ENCODE peak calls at places on chromosomes 13 and 19, in four cellular contexts. E, W, A and M are unnamed samples.

GRCh38 chr19:2274937-2275535 is 6.9 kb downstream of the PEAK3 start:
- DNase-seq in W (no peak), E (peak), A (peak), M (peak)

GRCh38 chr13:101977475-101977874 is 424.4 kb downstream of the FGF14 start:
- DNase-seq in E (no peak), W (no peak), A (no peak), M (no peak)

GRCh38 chr19:48290341-48290922 is 20.6 kb downstream of the ZNF114 start:
- DNase-seq in A (no peak), W (peak), E (peak), M (no peak)

GRCh38 chr19:4539169-4539696 is 603 bp downstream of the LRG1 start:
- DNase-seq in W (no peak), A (no peak), E (no peak), M (no peak)

GRCh38 chr19:8494158-8494557 is 8.3 kb downstream of the PRAM1 start:
- DNase-seq in A (no peak), E (no peak), W (no peak), M (no peak)

GRCh38 chr19:48385461-48386087 is 5.8 kb downstream of the KDELR1 start:
- DNase-seq in E (no peak), A (no peak), W (no peak), M (no peak)

GRCh38 chr19:662207-662961 is 630 bp downstream of the RNF126 start:
- DNase-seq in W (no peak), E (peak), A (peak), M (no peak)

GRCh38 chr19:1312732-1313694 is 27.3 kb downstream of the EFNA2 start:
- DNase-seq in W (no peak), E (peak), A (no peak), M (no peak)

GRCh38 chr13:79637086-79637763 is 156.3 kb downstream of the NDFIP2 start:
- DNase-seq in E (no peak), A (no peak), W (no peak), M (no peak)

GRCh38 chr13:48411281-48412099 is 1.4 kb downstream of the LPAR6 start:
- DNase-seq in W (no peak), A (no peak), E (peak), M (no peak)

GRCh38 chr19:54616057-54616456 is 14.2 kb upstream of the LILRB1 start:
- DNase-seq in A (no peak), W (no peak), E (no peak), M (no peak)

GRCh38 chr13:31198524-31198923 is 1.3 kb upstream of the B3GLCT start:
- DNase-seq in E (no peak), W (no peak), A (no peak), M (no peak)

GRCh38 chr13:98576215-98576945 is 527 bp downstream of the STK24 start:
- DNase-seq in A (no peak), W (no peak), E (no peak), M (peak)

GRCh38 chr13:85590231-85590931 is 208.8 kb downstream of the SLITRK6 start:
- DNase-seq in W (no peak), E (peak), A (no peak), M (no peak)

GRCh38 chr19:14700711-14701110 is 10.9 kb downstream of the ZNF333 start:
- DNase-seq in E (no peak), A (no peak), W (no peak), M (no peak)

GRCh38 chr19:45590300-45591003 is 5.8 kb upstream of the OPA3 start:
- DNase-seq in E (no peak), A (no peak), W (no peak), M (no peak)

GRCh38 chr13:51225034-51225433 is 2.8 kb downstream of the FAM124A start:
- DNase-seq in E (no peak), W (no peak), A (no peak), M (no peak)

GRCh38 chr19:50912727-50913716 is 1.8 kb upstream of the KLK4 start:
- DNase-seq in W (no peak), E (no peak), A (no peak), M (no peak)

GRCh38 chr19:10962863-10963262 is 2.0 kb downstream of the SMARCA4 start:
- DNase-seq in E (no peak), A (no peak), W (no peak), M (no peak)

GRCh38 chr19:19528721-19529490 is at the start of gene YJEFN3:
- DNase-seq in W (no peak), E (peak), A (peak), M (no peak)

GRCh38 chr13:98653471-98653985 is 76.6 kb upstream of the STK24 start:
- DNase-seq in E (peak), A (peak), W (peak), M (peak)

GRCh38 chr13:105960326-105960725 is 575.1 kb downstream of the EFNB2 start:
- DNase-seq in E (no peak), W (no peak), A (no peak), M (no peak)

GRCh38 chr19:56660381-56661105 is 11.0 kb downstream of the ZNF835 start:
- DNase-seq in A (no peak), E (no peak), W (no peak), M (no peak)

GRCh38 chr19:5697890-5698634 is 8.0 kb downstream of the RPL36 start:
- DNase-seq in A (no peak), E (no peak), W (no peak), M (no peak)